ENCODE peak calls at places on chromosomes 6 and 20, in four cellular contexts. R is DND-41, E is HCT116, Q is BE2C. T is an unnamed sample. For H3K4me1 and H3K36me3, the result is how much of the 10 kb centered on the place peaks cover.

GRCh38 chr6:11230158-11231107 is 2.0 kb downstream of the NEDD9 start:
- DNase-seq in R (no peak), E (no peak), Q (no peak), T (no peak)

GRCh38 chr6:106488494-106489369 is 128.2 kb downstream of the CRYBG1 start:
- DNase-seq in R (no peak), E (no peak), Q (no peak), T (no peak)

GRCh38 chr6:161476711-161477110 is 202.8 kb upstream of the AGPAT4 start:
- DNase-seq in R (no peak), E (no peak), Q (no peak), T (no peak)

GRCh38 chr20:53468583-53468982 is 125.1 kb downstream of the ZNF217 start:
- DNase-seq in R (no peak), E (no peak), Q (no peak), T (no peak)

GRCh38 chr6:169028343-169028742 is 225.3 kb downstream of the THBS2 start:
- DNase-seq in R (no peak), E (no peak), Q (no peak), T (no peak)

GRCh38 chr6:43147691-43148477 is 23.2 kb upstream of the SRF start:
- DNase-seq in R (no peak), E (no peak), Q (no peak), T (no peak)

GRCh38 chr20:37479925-37480691 is 40.9 kb upstream of the NNAT start:
- DNase-seq in R (no peak), E (no peak), Q (no peak), T (no peak)

GRCh38 chr20:58294497-58295455 is 14.7 kb upstream of the RAB22A start:
- DNase-seq in R (no peak), E (no peak), Q (no peak), T (no peak)

GRCh38 chr6:74931567-74931966 is 274.3 kb downstream of the COL12A1 start:
- DNase-seq in R (no peak), E (no peak), Q (no peak), T (no peak)

GRCh38 chr20:49832632-49833327 is 20.2 kb downstream of the SLC9A8 start:
- DNase-seq in R (no peak), E (no peak), Q (no peak), T (no peak)

GRCh38 chr6:116876635-116877611 is at the start of gene RFX6:
- DNase-seq in R (no peak), E (no peak), Q (no peak), T (peak)

GRCh38 chr20:42549496-42549895 is 640.2 kb downstream of the PTPRT start:
- DNase-seq in R (peak), E (no peak), Q (no peak), T (no peak)

GRCh38 chr6:16354692-16355091 is 116.3 kb downstream of the GMPR start:
- DNase-seq in R (no peak), E (no peak), Q (no peak), T (no peak)

GRCh38 chr6:48706310-48706709 is 595.3 kb upstream of the PTCHD4 start:
- DNase-seq in R (no peak), E (no peak), Q (no peak), T (no peak)

GRCh38 chr6:142367061-142367460 is 65.3 kb downstream of the ADGRG6 start:
- DNase-seq in R (no peak), E (no peak), Q (no peak), T (no peak)

GRCh38 chr20:15699431-15700146 is 873.7 kb downstream of the KIF16B start:
- DNase-seq in R (no peak), E (no peak), Q (peak), T (peak)

GRCh38 chr6:54846243-54846856 is at the start of gene FAM83B:
- DNase-seq in R (no peak), E (peak), Q (peak), T (no peak)

GRCh38 chr6:79231101-79231500 is 3.4 kb downstream of the HMGN3 start:
- DNase-seq in R (no peak), E (no peak), Q (no peak), T (no peak)

GRCh38 chr20:60930023-60930790 is 321.9 kb upstream of the CDH4 start:
- DNase-seq in R (no peak), E (no peak), Q (no peak), T (no peak)

GRCh38 chr6:31402324-31403282 is 792 bp upstream of the MICA start:
- DNase-seq in R (peak), E (no peak), Q (no peak), T (peak)

GRCh38 chr20:17751640-17752039 is 51.9 kb downstream of the BANF2 start:
- DNase-seq in R (no peak), E (no peak), Q (no peak), T (no peak)

GRCh38 chr6:129774697-129775447 is 64.9 kb upstream of the ARHGAP18 start:
- DNase-seq in R (peak), E (peak), Q (peak), T (peak)

GRCh38 chr6:71181565-71181964 is 107.0 kb upstream of the OGFRL1 start:
- DNase-seq in R (no peak), E (peak), Q (no peak), T (no peak)

GRCh38 chr6:169960003-169960344 is 208.6 kb downstream of the ERMARD start:
- DNase-seq in R (no peak), E (no peak), Q (no peak), T (no peak)

GRCh38 chr6:14026831-14027539 is 90.6 kb upstream of the CD83 start:
- DNase-seq in R (no peak), E (no peak), Q (no peak), T (no peak)

GRCh38 chr6:46491789-46492547 is 719 bp upstream of the RCAN2 start:
- DNase-seq in R (no peak), E (peak), Q (peak), T (no peak)

GRCh38 chr6:75201901-75202672 is 3.8 kb downstream of the COL12A1 start:
- DNase-seq in R (no peak), E (no peak), Q (no peak), T (no peak)

GRCh38 chr6:89298680-89299450 is 16.2 kb downstream of the GABRR2 start:
- DNase-seq in R (no peak), E (peak), Q (no peak), T (no peak)

GRCh38 chr6:136471372-136471771 is 78.8 kb downstream of the MAP7 start:
- DNase-seq in R (no peak), E (no peak), Q (no peak), T (no peak)
- H3K4me1 ChIP-seq in R (under half), E (under half), Q (under half), T (under half)

DNA sequence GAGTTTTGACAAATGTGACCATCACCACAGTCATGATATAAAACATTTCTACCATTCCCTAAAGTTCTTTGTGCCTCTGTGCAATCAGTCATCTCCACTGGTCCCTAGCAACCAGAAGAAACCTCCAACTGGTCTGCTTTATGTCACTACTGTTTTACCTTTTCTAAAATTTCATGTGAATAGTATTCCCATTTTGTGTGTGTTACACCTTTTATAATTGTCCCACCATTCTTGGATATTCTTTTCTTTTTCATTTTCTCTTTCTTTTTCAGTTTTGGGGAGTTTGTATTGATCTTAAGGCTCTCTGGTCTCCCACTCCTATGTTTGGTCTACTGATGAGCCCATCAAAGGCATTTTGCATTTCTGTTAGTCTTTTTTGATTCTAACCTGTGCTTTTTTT is 95.4 kb downstream of the NCOA3 start:
- DNase-seq in R (no peak), E (no peak), Q (no peak), T (no peak)
- H3K36me3 ChIP-seq in R (under half), E (under half), Q (under half), T (under half)

DNA sequence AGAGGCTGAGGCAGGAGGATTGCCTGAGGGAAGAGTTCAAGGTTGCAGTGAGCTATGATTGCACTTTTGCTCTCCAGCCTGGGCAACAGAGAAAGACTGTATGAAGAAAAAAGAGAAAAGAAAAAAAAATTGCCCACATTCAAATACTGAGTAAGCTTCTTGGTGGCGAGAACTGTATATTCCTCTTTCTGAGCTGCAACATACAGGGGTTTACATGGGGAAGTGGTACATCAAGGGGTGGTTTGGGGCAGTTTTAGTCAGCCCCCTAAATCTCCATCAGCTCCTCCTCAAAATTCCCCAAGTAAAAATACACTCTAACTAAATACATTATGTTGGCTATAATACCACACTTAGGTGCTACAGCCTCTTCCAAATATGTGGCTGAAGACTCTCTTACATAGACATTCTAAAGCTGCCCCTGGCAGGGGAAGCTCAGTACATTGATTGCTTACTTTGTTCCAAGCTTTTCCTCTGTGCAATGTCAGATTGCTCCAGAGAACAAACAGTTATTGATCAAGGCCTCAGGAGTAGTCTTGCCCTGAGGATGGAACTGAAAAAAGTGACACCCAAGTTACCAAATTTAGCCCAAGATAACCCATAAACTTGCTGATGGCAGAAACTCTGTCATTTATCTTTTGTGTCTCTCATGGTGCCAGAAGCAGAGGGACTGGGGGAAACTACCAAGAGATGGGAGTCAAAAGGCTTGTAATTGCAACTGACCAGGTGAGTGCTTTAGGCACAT is 107.4 kb upstream of the RIPOR2 start:
- DNase-seq in R (no peak), E (no peak), Q (no peak), T (no peak)
- H3K4me1 ChIP-seq in R (under half), E (under half), Q (under half), T (under half)

GRCh38 chr20:51386586-51386985 is 155.9 kb downstream of the NFATC2 start:
- DNase-seq in R (no peak), E (no peak), Q (no peak), T (no peak)
- H3K36me3 ChIP-seq in R (under half), E (under half), Q (under half), T (under half)

DNA sequence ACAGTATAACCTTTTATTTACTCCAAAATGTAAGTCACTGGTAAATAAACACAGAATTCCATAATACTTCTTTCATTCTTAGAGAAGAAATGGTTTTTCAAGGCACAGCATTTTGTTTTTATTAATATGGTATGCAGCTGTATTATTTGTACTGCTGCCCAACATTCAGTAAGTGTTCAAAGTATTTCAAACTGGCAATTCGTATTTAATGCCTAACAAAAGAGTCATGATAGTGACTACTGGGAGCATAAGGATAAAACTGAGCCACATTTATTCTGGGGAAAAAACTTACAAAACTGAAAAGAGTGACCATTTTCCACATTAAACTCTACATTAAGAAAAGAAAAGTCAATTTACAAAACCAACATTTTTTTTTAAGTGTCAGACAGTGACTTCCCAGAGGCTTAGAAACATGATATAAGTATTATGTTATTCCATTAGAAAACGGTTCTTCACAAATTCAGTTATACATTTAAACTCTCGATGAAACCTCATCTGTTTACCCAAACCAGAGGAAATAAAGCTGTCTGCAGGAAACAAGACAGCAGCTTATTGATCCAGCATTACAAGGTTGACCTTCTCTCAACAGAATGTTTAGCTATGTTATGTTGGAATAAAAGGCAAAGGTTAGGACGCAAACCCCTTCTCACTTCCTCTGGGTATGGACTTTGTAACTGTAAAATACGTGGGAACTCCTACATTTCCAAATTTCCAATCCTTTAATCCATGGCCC is 24.3 kb downstream of the EPB41L2 start:
- DNase-seq in R (no peak), E (no peak), Q (no peak), T (no peak)
- H3K4me1 ChIP-seq in R (under half), E (under half), Q (under half), T (under half)

T was measured in HAP-1.